ENCODE peak calls at places on chromosomes 7 and 10, in four cellular contexts. One of them, this sample, is unnamed. For H3K27me3, the result is how much of the 10 kb centered on the place peaks cover.

GRCh38 chr10:77398986-77399755 is 238.4 kb downstream of the KCNMA1 start:
- DNase-seq in dorsolateral prefrontal cortex: no peak
- DNase-seq in HL-60: no peak
- DNase-seq in heart left ventricle: no peak
- DNase-seq in this sample: no peak

GRCh38 chr10:73887038-73888015 is 13.0 kb upstream of the CAMK2G start:
- DNase-seq in HL-60: no peak
- DNase-seq in heart left ventricle: peak
- DNase-seq in dorsolateral prefrontal cortex: peak
- DNase-seq in this sample: peak

GRCh38 chr7:111180273-111180814 is 89.4 kb downstream of the LRRN3 start:
- DNase-seq in HL-60: peak
- DNase-seq in dorsolateral prefrontal cortex: no peak
- DNase-seq in heart left ventricle: no peak
- DNase-seq in this sample: no peak

GRCh38 chr10:86110156-86110786 is 256.3 kb downstream of the GRID1 start:
- DNase-seq in dorsolateral prefrontal cortex: no peak
- DNase-seq in heart left ventricle: no peak
- DNase-seq in HL-60: no peak
- DNase-seq in this sample: no peak

GRCh38 chr10:14873090-14873760 is 5.4 kb upstream of the SUV39H2 start:
- DNase-seq in dorsolateral prefrontal cortex: no peak
- DNase-seq in HL-60: no peak
- DNase-seq in heart left ventricle: no peak
- DNase-seq in this sample: no peak

GRCh38 chr10:18556522-18557147 is 94.8 kb downstream of the NSUN6 start:
- DNase-seq in heart left ventricle: no peak
- DNase-seq in HL-60: no peak
- DNase-seq in dorsolateral prefrontal cortex: no peak
- DNase-seq in this sample: no peak

GRCh38 chr7:101017099-101017777 is 2.6 kb upstream of the MUC17 start:
- DNase-seq in heart left ventricle: peak
- DNase-seq in dorsolateral prefrontal cortex: peak
- DNase-seq in HL-60: peak
- DNase-seq in this sample: peak

GRCh38 chr7:2521952-2522591 is 2.5 kb downstream of the LFNG start:
- DNase-seq in dorsolateral prefrontal cortex: no peak
- DNase-seq in heart left ventricle: peak
- DNase-seq in HL-60: peak
- DNase-seq in this sample: peak

GRCh38 chr7:130695840-130696239 is 9.5 kb upstream of the TSGA13 start:
- DNase-seq in heart left ventricle: no peak
- DNase-seq in dorsolateral prefrontal cortex: no peak
- DNase-seq in HL-60: peak
- DNase-seq in this sample: no peak

GRCh38 chr10:17544465-17544864 is 72.7 kb downstream of the HACD1 start:
- DNase-seq in dorsolateral prefrontal cortex: no peak
- DNase-seq in HL-60: no peak
- DNase-seq in heart left ventricle: no peak
- DNase-seq in this sample: no peak

DNA sequence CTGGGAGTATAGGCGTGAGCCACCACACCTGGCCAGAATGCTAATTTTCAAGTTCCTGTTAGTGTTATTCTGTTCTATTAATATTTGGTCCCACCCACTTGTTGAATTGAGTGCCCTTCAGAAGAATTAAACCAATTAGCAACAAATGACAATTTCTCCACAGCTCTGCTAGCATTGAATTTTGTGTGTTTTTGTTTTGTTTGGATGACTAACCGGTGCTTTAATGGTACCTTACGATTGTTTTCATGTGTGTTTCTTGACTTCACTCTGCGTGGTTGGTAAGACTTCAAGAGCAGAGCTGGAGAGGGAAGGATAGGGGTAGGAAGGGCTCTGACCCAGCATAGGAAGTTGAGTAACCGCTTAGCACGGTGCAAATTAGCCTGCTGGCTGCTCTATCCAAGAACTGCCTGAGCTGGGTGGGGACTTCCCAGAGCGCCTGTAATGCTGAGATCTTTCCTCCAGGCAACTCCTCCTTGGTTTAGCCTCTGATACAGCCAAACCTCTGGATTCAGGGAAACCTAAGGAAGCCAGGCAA is 4.6 kb downstream of the ARPC1B start:
- DNase-seq in HL-60: peak
- DNase-seq in heart left ventricle: peak
- DNase-seq in dorsolateral prefrontal cortex: no peak
- DNase-seq in this sample: no peak
- H3K27ac ChIP-seq in HL-60: peak
- H3K27ac ChIP-seq in heart left ventricle: peak
- H3K27ac ChIP-seq in dorsolateral prefrontal cortex: peak
- H3K27ac ChIP-seq in this sample: no peak

GRCh38 chr7:27153526-27153925 is 1.1 kb upstream of the HOXA3 start:
- DNase-seq in dorsolateral prefrontal cortex: no peak
- DNase-seq in heart left ventricle: no peak
- DNase-seq in HL-60: no peak
- DNase-seq in this sample: no peak
- H3K27me3 ChIP-seq in dorsolateral prefrontal cortex: half or more
- H3K27me3 ChIP-seq in heart left ventricle: half or more
- H3K27me3 ChIP-seq in HL-60: half or more
- H3K27me3 ChIP-seq in this sample: half or more

GRCh38 chr10:124197301-124198148 is 104.1 kb upstream of the CHST15 start:
- DNase-seq in HL-60: no peak
- DNase-seq in dorsolateral prefrontal cortex: peak
- DNase-seq in heart left ventricle: no peak
- DNase-seq in this sample: no peak
- H3K27ac ChIP-seq in HL-60: no peak
- H3K27ac ChIP-seq in dorsolateral prefrontal cortex: peak
- H3K27ac ChIP-seq in heart left ventricle: peak
- H3K27ac ChIP-seq in this sample: no peak

DNA sequence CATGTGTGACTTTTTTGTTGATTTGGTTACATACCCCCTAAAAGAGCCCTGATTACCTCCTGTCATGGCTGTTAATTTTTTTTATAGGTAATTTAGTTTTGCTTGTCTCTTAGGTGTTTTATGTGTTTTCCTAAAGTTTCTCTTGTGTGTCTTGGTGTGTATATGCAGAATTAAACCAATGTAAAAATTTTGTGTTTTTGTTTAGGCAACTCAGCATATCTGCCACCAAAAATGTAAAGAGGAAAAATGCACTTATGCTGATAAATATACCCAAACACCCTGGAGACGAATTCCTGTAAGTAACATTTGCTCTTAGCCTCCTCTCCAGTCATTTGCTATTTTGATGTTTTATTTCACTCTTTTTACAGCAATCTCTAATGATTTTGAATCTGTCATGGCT is 149.0 kb downstream of the CCSER2 start:
- DNase-seq in dorsolateral prefrontal cortex: no peak
- DNase-seq in HL-60: no peak
- DNase-seq in heart left ventricle: no peak
- DNase-seq in this sample: no peak
- H3K27me3 ChIP-seq in dorsolateral prefrontal cortex: under half
- H3K27me3 ChIP-seq in HL-60: under half
- H3K27me3 ChIP-seq in heart left ventricle: under half
- H3K27me3 ChIP-seq in this sample: under half

DNA sequence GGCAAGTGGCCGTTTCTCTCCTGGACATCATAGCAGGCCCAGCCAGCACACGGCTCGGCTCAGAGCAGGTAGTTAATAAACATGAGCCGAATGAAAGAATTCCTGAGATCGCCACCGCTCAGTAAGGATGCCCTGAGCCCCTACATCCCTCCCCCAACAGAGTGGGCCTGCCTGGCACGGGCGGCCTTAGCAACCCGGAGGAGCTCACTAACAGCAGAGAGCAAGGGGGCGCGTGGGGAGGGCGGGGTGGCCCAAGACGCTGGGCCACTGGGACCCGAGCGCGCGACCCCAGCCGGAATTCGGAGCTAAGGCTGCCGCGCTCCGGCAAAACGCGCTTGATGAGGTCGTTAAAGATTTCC is 408 bp upstream of the ENO4 start:
- DNase-seq in HL-60: no peak
- DNase-seq in dorsolateral prefrontal cortex: no peak
- DNase-seq in heart left ventricle: no peak
- DNase-seq in this sample: peak
- H3K27ac ChIP-seq in HL-60: no peak
- H3K27ac ChIP-seq in dorsolateral prefrontal cortex: peak
- H3K27ac ChIP-seq in heart left ventricle: peak
- H3K27ac ChIP-seq in this sample: peak

GRCh38 chr7:151830121-151830815 is 46.6 kb downstream of the PRKAG2 start:
- DNase-seq in heart left ventricle: no peak
- DNase-seq in HL-60: no peak
- DNase-seq in dorsolateral prefrontal cortex: no peak
- DNase-seq in this sample: no peak

GRCh38 chr7:151831606-151832005 is 45.3 kb downstream of the PRKAG2 start:
- DNase-seq in HL-60: no peak
- DNase-seq in dorsolateral prefrontal cortex: no peak
- DNase-seq in heart left ventricle: no peak
- DNase-seq in this sample: no peak

GRCh38 chr7:151827620-151828019 is 49.3 kb downstream of the PRKAG2 start:
- DNase-seq in dorsolateral prefrontal cortex: no peak
- DNase-seq in HL-60: no peak
- DNase-seq in heart left ventricle: no peak
- DNase-seq in this sample: no peak

GRCh38 chr7:151832138-151832537 is 44.8 kb downstream of the PRKAG2 start:
- DNase-seq in dorsolateral prefrontal cortex: no peak
- DNase-seq in HL-60: no peak
- DNase-seq in heart left ventricle: no peak
- DNase-seq in this sample: no peak

GRCh38 chr7:151829707-151830106 is 47.2 kb downstream of the PRKAG2 start:
- DNase-seq in HL-60: no peak
- DNase-seq in heart left ventricle: no peak
- DNase-seq in dorsolateral prefrontal cortex: no peak
- DNase-seq in this sample: no peak
- H3K27me3 ChIP-seq in HL-60: under half
- H3K27me3 ChIP-seq in heart left ventricle: under half
- H3K27me3 ChIP-seq in dorsolateral prefrontal cortex: under half
- H3K27me3 ChIP-seq in this sample: under half